ENCODE peak calls at places on chromosomes 1 and 21, in six cellular contexts. One of them, this sample, is unnamed.

GRCh38 chr1:226589008-226589733 is 40.6 kb downstream of the STUM start:
- DNase-seq in body of pancreas: peak; percentile 78
- DNase-seq in islet precursor cell: peak; percentile 82
- DNase-seq in NCI-H1436: no peak
- DNase-seq in EL: peak; percentile 13
- DNase-seq in amniotic stem cell: no peak
- DNase-seq in this sample: no peak

GRCh38 chr1:220426989-220427388 is 100.9 kb upstream of the MARK1 start:
- DNase-seq in body of pancreas: no peak
- DNase-seq in EL: no peak
- DNase-seq in NCI-H1436: no peak
- DNase-seq in islet precursor cell: no peak
- DNase-seq in amniotic stem cell: no peak
- DNase-seq in this sample: no peak

GRCh38 chr1:114153051-114153620 is 533 bp downstream of the SYT6 start:
- DNase-seq in NCI-H1436: no peak
- DNase-seq in islet precursor cell: no peak
- DNase-seq in EL: no peak
- DNase-seq in amniotic stem cell: no peak
- DNase-seq in body of pancreas: no peak
- DNase-seq in this sample: no peak

GRCh38 chr1:206729507-206729906 is 41.1 kb upstream of the IL19 start:
- DNase-seq in EL: no peak
- DNase-seq in amniotic stem cell: no peak
- DNase-seq in body of pancreas: no peak
- DNase-seq in islet precursor cell: no peak
- DNase-seq in NCI-H1436: no peak
- DNase-seq in this sample: no peak

GRCh38 chr1:41536296-41536695 is 51.8 kb upstream of the EDN2 start:
- DNase-seq in islet precursor cell: peak; percentile 13
- DNase-seq in EL: no peak
- DNase-seq in NCI-H1436: no peak
- DNase-seq in amniotic stem cell: no peak
- DNase-seq in body of pancreas: no peak
- DNase-seq in this sample: no peak

GRCh38 chr1:29669912-29670311 is 433.6 kb downstream of the PTPRU start:
- DNase-seq in EL: no peak
- DNase-seq in amniotic stem cell: no peak
- DNase-seq in NCI-H1436: no peak
- DNase-seq in islet precursor cell: peak; percentile 27
- DNase-seq in body of pancreas: no peak
- DNase-seq in this sample: peak; percentile 72

GRCh38 chr1:240169188-240169587 is 77.5 kb downstream of the FMN2 start:
- DNase-seq in NCI-H1436: no peak
- DNase-seq in islet precursor cell: no peak
- DNase-seq in EL: peak; percentile 43
- DNase-seq in amniotic stem cell: no peak
- DNase-seq in body of pancreas: no peak
- DNase-seq in this sample: no peak

GRCh38 chr1:201149400-201149799 is 4.9 kb downstream of the TMEM9 start:
- DNase-seq in amniotic stem cell: no peak
- DNase-seq in islet precursor cell: peak; percentile 53
- DNase-seq in NCI-H1436: peak; percentile 44
- DNase-seq in body of pancreas: peak; percentile 32
- DNase-seq in EL: peak; percentile 26
- DNase-seq in this sample: no peak

GRCh38 chr1:203268901-203269653 is 36.2 kb upstream of the BTG2 start:
- DNase-seq in EL: peak; percentile 68
- DNase-seq in amniotic stem cell: peak; percentile 19
- DNase-seq in NCI-H1436: peak; percentile 90
- DNase-seq in islet precursor cell: peak; percentile 79
- DNase-seq in body of pancreas: peak; percentile 49
- DNase-seq in this sample: peak; percentile 91

GRCh38 chr1:115170972-115171392 is 81.7 kb upstream of the TSPAN2 start:
- DNase-seq in islet precursor cell: no peak
- DNase-seq in body of pancreas: no peak
- DNase-seq in EL: no peak
- DNase-seq in amniotic stem cell: no peak
- DNase-seq in NCI-H1436: no peak
- DNase-seq in this sample: peak; percentile 68

GRCh38 chr1:168654198-168654910 is 74.7 kb downstream of the DPT start:
- DNase-seq in NCI-H1436: no peak
- DNase-seq in islet precursor cell: no peak
- DNase-seq in EL: peak; percentile 26
- DNase-seq in body of pancreas: no peak
- DNase-seq in amniotic stem cell: no peak
- DNase-seq in this sample: no peak

GRCh38 chr1:86084998-86085397 is 71.6 kb downstream of the COL24A1 start:
- DNase-seq in amniotic stem cell: no peak
- DNase-seq in islet precursor cell: no peak
- DNase-seq in body of pancreas: no peak
- DNase-seq in EL: peak; percentile 23
- DNase-seq in NCI-H1436: no peak
- DNase-seq in this sample: no peak

GRCh38 chr1:111990026-111990877 is 784 bp upstream of the KCND3 start:
- DNase-seq in amniotic stem cell: no peak
- DNase-seq in EL: no peak
- DNase-seq in body of pancreas: peak; percentile 30
- DNase-seq in NCI-H1436: no peak
- DNase-seq in islet precursor cell: peak; percentile 62
- DNase-seq in this sample: no peak

GRCh38 chr1:61120998-61121397 is 38.6 kb downstream of the NFIA start:
- DNase-seq in NCI-H1436: no peak
- DNase-seq in body of pancreas: peak; percentile 20
- DNase-seq in EL: no peak
- DNase-seq in islet precursor cell: no peak
- DNase-seq in amniotic stem cell: no peak
- DNase-seq in this sample: no peak

GRCh38 chr21:25638634-25639166 is 358 bp upstream of the JAM2 start:
- DNase-seq in NCI-H1436: no peak
- DNase-seq in body of pancreas: no peak
- DNase-seq in EL: no peak
- DNase-seq in amniotic stem cell: no peak
- DNase-seq in islet precursor cell: no peak
- DNase-seq in this sample: no peak

GRCh38 chr1:62070384-62071011 is 124.2 kb upstream of the L1TD1 start:
- DNase-seq in islet precursor cell: no peak
- DNase-seq in amniotic stem cell: no peak
- DNase-seq in body of pancreas: no peak
- DNase-seq in NCI-H1436: no peak
- DNase-seq in EL: peak; percentile 14
- DNase-seq in this sample: no peak

GRCh38 chr1:66607458-66607857 is 73.5 kb downstream of the SGIP1 start:
- DNase-seq in islet precursor cell: no peak
- DNase-seq in EL: no peak
- DNase-seq in amniotic stem cell: no peak
- DNase-seq in body of pancreas: no peak
- DNase-seq in NCI-H1436: no peak
- DNase-seq in this sample: no peak

GRCh38 chr1:70503358-70503757 is 92.3 kb downstream of the CTH start:
- DNase-seq in body of pancreas: no peak
- DNase-seq in EL: peak; percentile 56
- DNase-seq in islet precursor cell: no peak
- DNase-seq in NCI-H1436: no peak
- DNase-seq in amniotic stem cell: no peak
- DNase-seq in this sample: no peak

GRCh38 chr1:240462766-240463410 is 149.1 kb downstream of the GREM2 start:
- DNase-seq in NCI-H1436: peak; percentile 73
- DNase-seq in islet precursor cell: no peak
- DNase-seq in amniotic stem cell: no peak
- DNase-seq in EL: no peak
- DNase-seq in body of pancreas: no peak
- DNase-seq in this sample: no peak

This sample was measured in esophagus muscularis mucosa.